ENCODE peak calls at places on chromosomes 16 and 17, in four cellular contexts. A, Z, T and L are unnamed samples.
A peak's percentile ranks its signal among the peaks of the same experiment; 100 is the strongest.

GRCh38 chr16:17328971-17329370 is 141.8 kb downstream of the XYLT1 start:
- DNase-seq in A (no peak), T (peak; percentile 63), Z (no peak), L (no peak)

GRCh38 chr17:56482229-56482628 is 111.3 kb upstream of the NOG start:
- DNase-seq in A (no peak), Z (no peak), T (no peak), L (no peak)

GRCh38 chr17:74215332-74215727 is 2.0 kb downstream of the TTYH2 start:
- DNase-seq in T (no peak), A (no peak), Z (no peak), L (no peak)

GRCh38 chr16:56848955-56849689 is 15.9 kb upstream of the SLC12A3 start:
- DNase-seq in Z (no peak), T (no peak), A (no peak), L (no peak)

GRCh38 chr16:85843471-85844168 is 44.1 kb downstream of the COX4I1 start:
- DNase-seq in T (no peak), A (no peak), Z (no peak), L (no peak)

GRCh38 chr16:12344577-12345343 is 368.2 kb downstream of the SNX29 start:
- DNase-seq in Z (no peak), A (no peak), T (no peak), L (no peak)

GRCh38 chr16:2243031-2243528 is 6.8 kb downstream of the DNASE1L2 start:
- DNase-seq in T (peak; percentile 56), Z (no peak), A (peak; percentile 70), L (peak; percentile 56)

GRCh38 chr17:47324224-47325020 is 667 bp downstream of the EFCAB13 start:
- DNase-seq in A (no peak), Z (no peak), T (no peak), L (peak; percentile 61)

GRCh38 chr17:7413346-7413985 is 5.8 kb downstream of the NLGN2 start:
- DNase-seq in A (no peak), T (no peak), Z (no peak), L (no peak)

GRCh38 chr16:12124742-12125141 is 148.2 kb downstream of the SNX29 start:
- DNase-seq in A (no peak), T (no peak), Z (no peak), L (no peak)

GRCh38 chr17:2393954-2394749 is 6.7 kb downstream of the MNT start:
- DNase-seq in T (peak; percentile 22), A (no peak), Z (no peak), L (no peak)

GRCh38 chr16:84673561-84673960 is 25.2 kb downstream of the KLHL36 start:
- DNase-seq in A (no peak), T (no peak), Z (no peak), L (no peak)

GRCh38 chr17:28379814-28380571 is 8.5 kb downstream of the SARM1 start:
- DNase-seq in A (no peak), Z (no peak), T (peak; percentile 76), L (no peak)

GRCh38 chr16:70746708-70747424 is 54.1 kb downstream of the VAC14 start:
- DNase-seq in A (no peak), T (no peak), Z (peak; percentile 79), L (no peak)

GRCh38 chr17:68831170-68831569 is 124.0 kb downstream of the ABCA8 start:
- DNase-seq in Z (no peak), T (no peak), A (no peak), L (no peak)

GRCh38 chr17:76847031-76847430 is 21.2 kb upstream of the MGAT5B start:
- DNase-seq in Z (no peak), A (no peak), T (no peak), L (no peak)

GRCh38 chr16:48383877-48384304 is 1.3 kb downstream of the SIAH1 start:
- DNase-seq in A (no peak), T (no peak), Z (no peak), L (no peak)

GRCh38 chr16:83215417-83216001 is 588.7 kb downstream of the CDH13 start:
- DNase-seq in Z (peak; percentile 83), T (peak; percentile 49), A (peak; percentile 97), L (peak; percentile 93)

GRCh38 chr17:80997471-80998387 is 6.1 kb downstream of the CHMP6 start:
- DNase-seq in T (peak; percentile 30), Z (peak; percentile 13), A (no peak), L (no peak)

GRCh38 chr16:1216296-1216619 is 8.8 kb downstream of the TPSG1 start:
- DNase-seq in A (no peak), T (no peak), Z (peak; percentile 59), L (no peak)

GRCh38 chr17:63928172-63928666 is 3.9 kb downstream of the CD79B start:
- DNase-seq in Z (no peak), A (no peak), T (peak; percentile 9), L (no peak)

DNA sequence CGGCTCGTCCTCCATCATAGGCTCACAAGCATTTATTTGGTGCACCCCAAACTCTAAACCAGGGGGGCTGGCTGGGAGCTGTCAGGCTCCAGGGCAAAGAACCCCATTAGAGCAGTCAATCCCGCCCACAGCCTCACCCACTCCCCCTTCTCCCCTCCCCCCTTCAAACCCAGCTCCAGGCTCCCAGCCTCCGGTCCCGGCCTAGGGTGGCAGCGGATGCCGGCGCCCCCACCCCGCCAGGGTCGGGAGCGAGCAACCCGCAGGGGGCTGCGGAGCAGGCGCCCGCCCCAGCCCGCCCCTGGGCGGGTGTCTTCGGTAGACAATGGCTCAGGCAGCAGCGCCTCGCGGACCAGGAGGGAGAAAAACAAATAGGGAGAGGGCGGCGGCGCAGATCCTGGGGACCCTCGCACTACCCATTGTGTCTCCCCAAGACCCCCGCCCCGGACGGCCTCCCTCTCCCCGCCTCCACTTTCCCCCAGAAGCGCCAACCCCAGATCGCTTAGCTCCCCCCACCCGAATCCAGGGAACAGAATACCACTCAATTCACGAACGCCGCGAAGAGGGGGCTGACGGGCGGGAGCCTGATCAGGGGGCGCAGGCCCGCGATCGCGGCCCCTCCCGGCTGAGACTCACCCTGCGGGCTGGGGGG is 565 bp downstream of the FAM171A2 start:
- DNase-seq in A (peak; percentile 66), Z (peak; percentile 83), T (peak; percentile 89), L (no peak)
- TF ChIP-seq TEAD4 in A (no peak), Z (no peak), T (no peak), L (no peak)

GRCh38 chr16:88502776-88503280 is 49.7 kb downstream of the ZFPM1 start:
- DNase-seq in T (no peak), A (no peak), Z (no peak), L (no peak)

GRCh38 chr16:88503374-88503770 is 50.3 kb downstream of the ZFPM1 start:
- DNase-seq in Z (no peak), T (no peak), A (no peak), L (no peak)

GRCh38 chr16:88503771-88504488 is 50.9 kb downstream of the ZFPM1 start:
- DNase-seq in Z (no peak), A (no peak), T (no peak), L (no peak)

GRCh38 chr16:88505405-88506082 is 52.5 kb downstream of the ZFPM1 start:
- DNase-seq in Z (peak; percentile 53), T (peak; percentile 90), A (peak; percentile 79), L (peak; percentile 65)

DNA sequence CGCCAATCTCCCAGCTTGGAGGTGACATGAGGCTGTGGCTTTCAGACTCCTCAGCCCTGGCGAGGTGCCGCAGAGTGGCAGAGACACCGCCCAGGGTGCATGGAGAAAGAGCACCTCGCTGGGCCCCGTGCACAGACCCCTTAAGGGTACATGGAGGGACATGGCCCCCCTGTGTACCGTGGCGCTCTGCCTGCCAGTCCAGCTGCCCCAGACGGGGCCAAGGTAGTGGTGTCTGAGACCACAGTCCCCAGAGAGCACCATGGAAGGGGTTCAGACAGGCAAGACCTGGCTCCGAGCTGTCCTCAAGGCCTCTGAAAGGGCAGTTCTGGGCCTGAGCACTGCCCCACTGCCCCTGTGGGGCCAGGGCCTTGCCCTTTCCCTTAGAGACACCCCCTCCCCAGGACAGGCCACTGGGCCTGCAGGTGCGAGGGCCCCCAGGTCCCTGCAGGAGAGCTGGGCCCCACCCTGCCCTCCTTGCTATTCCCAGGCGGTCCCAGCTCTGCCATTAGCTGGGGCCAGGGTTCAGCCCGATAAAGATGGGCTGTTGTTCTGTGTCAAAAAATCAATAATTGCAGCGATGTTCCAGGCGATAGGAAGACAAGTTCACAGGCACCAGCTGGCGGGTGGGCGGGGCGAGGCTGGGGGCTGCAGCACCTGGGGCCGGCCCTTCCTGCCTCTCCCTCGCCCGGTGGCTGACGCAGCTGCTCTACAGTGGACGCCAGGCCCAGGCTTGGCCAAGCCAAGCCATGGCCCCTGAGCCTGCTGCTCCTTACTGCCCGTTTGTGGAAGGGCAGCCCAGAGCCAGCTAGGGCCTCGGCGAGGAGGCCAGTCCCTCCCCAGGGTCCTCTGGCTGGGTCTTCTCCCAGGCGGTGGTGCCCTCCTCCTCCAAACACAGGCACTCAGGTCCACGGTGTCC is 51.7 kb downstream of the ZFPM1 start:
- DNase-seq in T (no peak), Z (no peak), A (no peak), L (no peak)
- TF ChIP-seq TEAD4 in T (no peak), Z (no peak), A (no peak), L (no peak)

DNA sequence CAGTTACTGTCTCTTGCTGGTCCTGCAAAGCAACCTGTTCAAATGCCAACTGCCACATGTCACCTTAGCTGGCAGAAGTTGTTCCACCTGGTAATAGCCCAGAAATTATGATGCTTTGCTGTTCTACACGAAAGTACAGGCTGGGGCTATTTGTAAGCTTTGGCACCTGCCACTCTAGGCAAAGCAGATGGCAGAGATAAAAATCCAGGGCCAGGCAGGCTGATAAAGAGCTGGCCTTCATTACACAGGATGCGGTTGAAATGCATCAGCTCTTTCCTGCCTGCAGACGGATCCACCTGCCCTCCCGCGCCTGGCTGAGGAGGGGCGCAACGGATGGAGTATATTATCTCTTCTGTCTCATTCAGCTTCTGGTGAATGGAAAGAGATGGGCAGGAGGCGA is 29.3 kb upstream of the KDM8 start:
- DNase-seq in Z (no peak), A (no peak), T (peak; percentile 52), L (no peak)
- TF ChIP-seq TEAD4 in Z (peak; percentile 80), A (no peak), T (no peak), L (no peak)

DNA sequence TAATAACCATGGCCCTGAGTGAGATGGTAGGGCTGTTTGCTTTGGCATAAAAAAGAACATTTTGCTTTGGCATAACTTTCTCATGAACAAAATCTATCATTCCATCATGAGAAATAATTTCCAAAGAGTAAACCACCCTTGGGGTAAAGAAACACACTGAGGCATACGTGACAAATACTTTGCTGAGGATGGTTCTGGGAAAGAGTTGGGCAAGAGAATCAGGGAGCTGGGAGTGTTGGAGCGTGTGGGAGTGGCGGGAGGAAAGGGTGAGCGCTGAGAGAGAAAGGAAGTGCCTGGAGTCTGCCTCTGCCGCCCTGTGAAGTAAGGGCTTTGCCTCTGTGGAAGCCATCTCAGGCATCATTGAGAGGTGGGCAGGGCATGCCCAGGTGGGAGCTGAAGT is 60.2 kb upstream of the ARHGAP44 start:
- DNase-seq in Z (no peak), T (no peak), A (no peak), L (no peak)
- TF ChIP-seq TEAD4 in Z (no peak), T (no peak), A (no peak), L (no peak)

DNA sequence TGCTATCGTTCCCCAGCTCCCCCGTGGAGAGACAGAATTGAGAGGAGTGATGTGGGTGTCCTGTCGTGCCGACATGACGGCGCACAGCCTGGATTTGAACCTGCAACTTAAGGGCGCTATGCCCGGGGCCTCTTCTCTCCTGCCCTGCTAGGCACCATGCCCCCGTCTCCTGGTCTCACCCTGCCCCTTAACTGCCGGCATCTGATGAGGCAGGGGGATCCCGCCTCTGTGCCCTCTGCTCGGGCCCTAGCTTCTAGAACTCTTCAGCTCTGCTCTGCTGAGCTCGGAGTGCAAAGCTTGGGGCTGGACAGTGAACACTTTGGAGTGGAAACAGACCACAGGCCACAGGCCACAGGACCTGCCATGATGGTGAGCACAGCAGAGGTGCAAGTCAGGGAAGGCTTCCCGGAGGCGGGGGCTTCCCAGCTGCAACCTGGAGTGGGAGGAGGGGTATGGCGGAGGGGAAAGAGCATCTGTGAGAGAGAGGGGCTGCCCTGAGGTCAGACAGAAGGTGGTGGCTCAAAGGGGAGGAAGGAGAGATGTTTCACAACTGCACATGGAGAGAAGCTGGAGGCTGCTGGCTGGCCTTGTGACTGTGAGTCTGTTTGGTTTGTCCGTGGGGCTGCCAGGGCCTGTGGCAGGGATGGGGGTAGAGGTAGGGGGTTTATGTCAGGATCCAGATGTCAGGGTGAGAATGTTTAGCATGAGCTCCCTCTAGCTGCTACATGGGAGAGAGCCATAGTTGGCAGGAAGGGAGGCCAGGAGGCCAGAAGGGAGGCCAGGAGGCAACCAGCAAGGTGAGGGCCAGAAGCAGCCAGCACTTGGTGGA is 107.8 kb downstream of the CRLF3 start:
- DNase-seq in Z (no peak), T (peak; percentile 41), A (no peak), L (peak; percentile 19)
- TF ChIP-seq TEAD4 in Z (no peak), T (no peak), A (no peak), L (no peak)